ENCODE peak calls at places on chromosomes 7 and 10, in six cellular contexts. F is lung microvascular endothelial cell, R is ELR, M is choroid plexus epithelial cell, L is GM20000, X is cardiac fibroblast. Q is an unnamed sample.

GRCh38 chr7:26143298-26144044 is 8.5 kb upstream of the NFE2L3 start:
- DNase-seq in R (peak), F (no peak), X (peak), M (peak), L (no peak), Q (peak)

GRCh38 chr10:11212285-11212684 is 194.6 kb downstream of the CELF2 start:
- DNase-seq in M (no peak), F (no peak), R (no peak), X (no peak), L (no peak), Q (no peak)

GRCh38 chr7:36286241-36286640 is 103.4 kb upstream of the ANLN start:
- DNase-seq in R (no peak), F (no peak), M (no peak), X (no peak), L (no peak), Q (no peak)

GRCh38 chr7:13981070-13981469 is 8.4 kb downstream of the ETV1 start:
- DNase-seq in R (peak), L (no peak), F (peak), X (peak), M (peak), Q (peak)

GRCh38 chr10:132846631-132847415 is 60.9 kb upstream of the NKX6-2 start:
- DNase-seq in X (no peak), L (no peak), F (no peak), M (no peak), R (no peak), Q (no peak)

GRCh38 chr7:104328308-104328969 is at the start of gene LHFPL3:
- DNase-seq in R (no peak), M (peak), F (no peak), X (peak), L (no peak), Q (no peak)

GRCh38 chr10:121611431-121612159 is 13.4 kb upstream of the FGFR2 start:
- DNase-seq in M (no peak), F (no peak), R (no peak), L (no peak), X (no peak), Q (no peak)

GRCh38 chr7:151409555-151410404 is at the start of gene WDR86:
- DNase-seq in F (no peak), L (no peak), X (no peak), R (no peak), M (peak), Q (no peak)

GRCh38 chr7:98418271-98418635 is 17.4 kb upstream of the BAIAP2L1 start:
- DNase-seq in L (no peak), M (peak), F (no peak), X (peak), R (peak), Q (no peak)

GRCh38 chr10:46992794-46993552 is 81.7 kb downstream of the PTPN20 start:
- DNase-seq in R (peak), M (peak), F (peak), X (peak), L (no peak), Q (peak)

GRCh38 chr7:132066776-132067175 is 509.5 kb downstream of the PLXNA4 start:
- DNase-seq in X (peak), F (no peak), L (no peak), R (peak), M (peak), Q (peak)

GRCh38 chr10:132496360-132497082 is 41.1 kb upstream of the INPP5A start:
- DNase-seq in L (no peak), F (no peak), R (no peak), X (no peak), M (no peak), Q (no peak)

GRCh38 chr10:13820119-13820518 is 233.4 kb downstream of the PRPF18 start:
- DNase-seq in X (no peak), F (peak), M (no peak), R (no peak), L (no peak), Q (no peak)

GRCh38 chr10:17527530-17528146 is 73.2 kb upstream of the ST8SIA6 start:
- DNase-seq in R (peak), F (no peak), L (no peak), X (peak), M (peak), Q (peak)